ENCODE peak calls at places on chromosomes 13 and 19, in seven cellular contexts. Q is NCI-H1417 treated with DMSO at 0.1 percent for 48 hours, Z is ELR, R is GM12864, E is esophagus muscularis mucosa, D is ACHN, C is C1 segment of cervical spinal cord. X is an unnamed sample.

GRCh38 chr19:15631817-15632216 is 8.9 kb upstream of the CYP4F3 start:
- DNase-seq in Q (no peak), Z (peak), R (no peak), E (no peak), D (peak), C (no peak), X (no peak)

GRCh38 chr13:45879666-45880065 is 28.1 kb upstream of the SIAH3 start:
- DNase-seq in Q (no peak), Z (peak), R (no peak), E (no peak), D (peak), C (no peak), X (no peak)

GRCh38 chr13:32881792-32882175 is 134.4 kb upstream of the KL start:
- DNase-seq in Q (peak), Z (no peak), R (no peak), E (no peak), D (no peak), C (no peak), X (no peak)

GRCh38 chr19:31350693-31351211 is 1.5 kb upstream of the TSHZ3 start:
- DNase-seq in Q (no peak), Z (peak), R (no peak), E (no peak), D (peak), C (peak), X (peak)

GRCh38 chr13:51534075-51534817 is 50.0 kb upstream of the WDFY2 start:
- DNase-seq in Q (no peak), Z (peak), R (no peak), E (no peak), D (no peak), C (peak), X (peak)

GRCh38 chr19:888615-889385 is 4.2 kb downstream of the MED16 start:
- DNase-seq in Q (no peak), Z (no peak), R (no peak), E (no peak), D (no peak), C (no peak), X (no peak)

GRCh38 chr13:30681489-30682242 is 53.7 kb upstream of the ALOX5AP start:
- DNase-seq in Q (no peak), Z (peak), R (no peak), E (no peak), D (no peak), C (no peak), X (no peak)

GRCh38 chr19:33368074-33368864 is 5.2 kb upstream of the CEBPG start:
- DNase-seq in Q (no peak), Z (peak), R (no peak), E (no peak), D (peak), C (no peak), X (no peak)

GRCh38 chr13:76813874-76814273 is 72.3 kb downstream of the KCTD12 start:
- DNase-seq in Q (no peak), Z (no peak), R (no peak), E (no peak), D (no peak), C (no peak), X (no peak)

GRCh38 chr13:106381083-106381482 is 154.4 kb downstream of the EFNB2 start:
- DNase-seq in Q (no peak), Z (no peak), R (no peak), E (no peak), D (no peak), C (no peak), X (no peak)

GRCh38 chr13:110015253-110015652 is 228.9 kb upstream of the IRS2 start:
- DNase-seq in Q (no peak), Z (peak), R (no peak), E (no peak), D (no peak), C (no peak), X (no peak)

GRCh38 chr19:46611791-46612190 is 10.7 kb downstream of the CALM3 start:
- DNase-seq in Q (no peak), Z (no peak), R (no peak), E (no peak), D (no peak), C (no peak), X (peak)

GRCh38 chr13:77699059-77699680 is 1.7 kb downstream of the SLAIN1 start:
- DNase-seq in Q (no peak), Z (no peak), R (no peak), E (no peak), D (no peak), C (no peak), X (no peak)

GRCh38 chr13:73411067-73411809 is 352.4 kb downstream of the KLF5 start:
- DNase-seq in Q (no peak), Z (peak), R (no peak), E (no peak), D (no peak), C (no peak), X (no peak)